ENCODE peak calls at places on chromosome 6, in five cellular contexts. One of them, this sample, is unnamed.
A peak's percentile ranks its signal among the peaks of the same experiment; 100 is the strongest.

GRCh38 chr6:128617285-128617684 is 96.9 kb upstream of the PTPRK start:
- ATAC-seq in body of pancreas: no peak
- ATAC-seq in activated naive CD8-positive, alpha-beta T cell treated with anti-CD3 and anti-CD28 coated beads, Interleukin-2, amount 50 U/mL, for 24 hours: no peak
- ATAC-seq in foreskin keratinocyte: no peak
- ATAC-seq in gastroesophageal sphincter: no peak
- ATAC-seq in this sample: no peak

GRCh38 chr6:11083491-11083890 is 10.1 kb upstream of the SMIM13 start:
- ATAC-seq in body of pancreas: no peak
- ATAC-seq in activated naive CD8-positive, alpha-beta T cell treated with anti-CD3 and anti-CD28 coated beads, Interleukin-2, amount 50 U/mL, for 24 hours: no peak
- ATAC-seq in foreskin keratinocyte: peak; percentile 86
- ATAC-seq in gastroesophageal sphincter: no peak
- ATAC-seq in this sample: no peak

GRCh38 chr6:122580731-122581130 is 29.5 kb upstream of the PKIB start:
- ATAC-seq in body of pancreas: no peak
- ATAC-seq in activated naive CD8-positive, alpha-beta T cell treated with anti-CD3 and anti-CD28 coated beads, Interleukin-2, amount 50 U/mL, for 24 hours: no peak
- ATAC-seq in foreskin keratinocyte: peak; percentile 97
- ATAC-seq in gastroesophageal sphincter: no peak
- ATAC-seq in this sample: no peak

GRCh38 chr6:54935739-54936138 is 89.2 kb downstream of the FAM83B start:
- ATAC-seq in body of pancreas: no peak
- ATAC-seq in activated naive CD8-positive, alpha-beta T cell treated with anti-CD3 and anti-CD28 coated beads, Interleukin-2, amount 50 U/mL, for 24 hours: no peak
- ATAC-seq in foreskin keratinocyte: peak; percentile 100
- ATAC-seq in gastroesophageal sphincter: no peak
- ATAC-seq in this sample: no peak

GRCh38 chr6:159084493-159085091 is 39.8 kb upstream of the TAGAP start:
- ATAC-seq in body of pancreas: no peak
- ATAC-seq in activated naive CD8-positive, alpha-beta T cell treated with anti-CD3 and anti-CD28 coated beads, Interleukin-2, amount 50 U/mL, for 24 hours: no peak
- ATAC-seq in foreskin keratinocyte: no peak
- ATAC-seq in gastroesophageal sphincter: no peak
- ATAC-seq in this sample: no peak

GRCh38 chr6:112485140-112485539 is 138.0 kb downstream of the RFPL4B start:
- ATAC-seq in body of pancreas: no peak
- ATAC-seq in activated naive CD8-positive, alpha-beta T cell treated with anti-CD3 and anti-CD28 coated beads, Interleukin-2, amount 50 U/mL, for 24 hours: no peak
- ATAC-seq in foreskin keratinocyte: no peak
- ATAC-seq in gastroesophageal sphincter: no peak
- ATAC-seq in this sample: no peak

GRCh38 chr6:73739097-73739496 is 43.1 kb downstream of the CD109 start:
- ATAC-seq in body of pancreas: peak; percentile 74
- ATAC-seq in activated naive CD8-positive, alpha-beta T cell treated with anti-CD3 and anti-CD28 coated beads, Interleukin-2, amount 50 U/mL, for 24 hours: no peak
- ATAC-seq in foreskin keratinocyte: peak; percentile 56
- ATAC-seq in gastroesophageal sphincter: peak; percentile 60
- ATAC-seq in this sample: peak; percentile 87

GRCh38 chr6:137780447-137781034 is 86.5 kb upstream of the TNFAIP3 start:
- ATAC-seq in body of pancreas: no peak
- ATAC-seq in activated naive CD8-positive, alpha-beta T cell treated with anti-CD3 and anti-CD28 coated beads, Interleukin-2, amount 50 U/mL, for 24 hours: no peak
- ATAC-seq in foreskin keratinocyte: no peak
- ATAC-seq in gastroesophageal sphincter: peak; percentile 63
- ATAC-seq in this sample: no peak

GRCh38 chr6:42441661-42442081 is 10.1 kb downstream of the TRERF1 start:
- ATAC-seq in body of pancreas: no peak
- ATAC-seq in activated naive CD8-positive, alpha-beta T cell treated with anti-CD3 and anti-CD28 coated beads, Interleukin-2, amount 50 U/mL, for 24 hours: peak; percentile 25
- ATAC-seq in foreskin keratinocyte: no peak
- ATAC-seq in gastroesophageal sphincter: peak; percentile 11
- ATAC-seq in this sample: no peak

GRCh38 chr6:143397229-143398222 is 53.0 kb downstream of the ADAT2 start:
- ATAC-seq in body of pancreas: peak; percentile 96
- ATAC-seq in activated naive CD8-positive, alpha-beta T cell treated with anti-CD3 and anti-CD28 coated beads, Interleukin-2, amount 50 U/mL, for 24 hours: peak; percentile 52
- ATAC-seq in foreskin keratinocyte: peak; percentile 95
- ATAC-seq in gastroesophageal sphincter: peak; percentile 48
- ATAC-seq in this sample: peak; percentile 64

GRCh38 chr6:128903715-128904114 is 20.8 kb downstream of the LAMA2 start:
- ATAC-seq in body of pancreas: no peak
- ATAC-seq in activated naive CD8-positive, alpha-beta T cell treated with anti-CD3 and anti-CD28 coated beads, Interleukin-2, amount 50 U/mL, for 24 hours: no peak
- ATAC-seq in foreskin keratinocyte: no peak
- ATAC-seq in gastroesophageal sphincter: no peak
- ATAC-seq in this sample: no peak

GRCh38 chr6:127015858-127016257 is 102.6 kb upstream of the RSPO3 start:
- ATAC-seq in body of pancreas: no peak
- ATAC-seq in activated naive CD8-positive, alpha-beta T cell treated with anti-CD3 and anti-CD28 coated beads, Interleukin-2, amount 50 U/mL, for 24 hours: no peak
- ATAC-seq in foreskin keratinocyte: no peak
- ATAC-seq in gastroesophageal sphincter: no peak
- ATAC-seq in this sample: no peak

GRCh38 chr6:8589941-8590676 is 154.8 kb upstream of the SLC35B3 start:
- ATAC-seq in body of pancreas: no peak
- ATAC-seq in activated naive CD8-positive, alpha-beta T cell treated with anti-CD3 and anti-CD28 coated beads, Interleukin-2, amount 50 U/mL, for 24 hours: no peak
- ATAC-seq in foreskin keratinocyte: peak; percentile 68
- ATAC-seq in gastroesophageal sphincter: no peak
- ATAC-seq in this sample: no peak

GRCh38 chr6:31971279-31971992 is 502 bp downstream of the DXO start:
- ATAC-seq in body of pancreas: no peak
- ATAC-seq in activated naive CD8-positive, alpha-beta T cell treated with anti-CD3 and anti-CD28 coated beads, Interleukin-2, amount 50 U/mL, for 24 hours: no peak
- ATAC-seq in foreskin keratinocyte: peak; percentile 6
- ATAC-seq in gastroesophageal sphincter: peak; percentile 25
- ATAC-seq in this sample: peak; percentile 49

This sample was measured in SK-N-SH treated with all-trans-retinoic acid at 6 μM for 48 hours.